ENCODE peak calls at places on chromosomes 1 and 21, in ten cellular contexts. One of them, this sample, is unnamed.
A peak's percentile ranks its signal among the peaks of the same experiment; 100 is the strongest.

GRCh38 chr1:19762175-19762779 is 37.4 kb downstream of the TMCO4 start:
- DNase-seq in endodermal cell: peak; percentile 88
- DNase-seq in fibroblast of mammary gland: peak; percentile 36
- DNase-seq in pancreas: peak; percentile 74
- DNase-seq in hepatocyte: peak; percentile 30
- DNase-seq in CD4-positive, CD25-positive, alpha-beta regulatory T cell: peak; percentile 10
- DNase-seq in esophagus squamous epithelium: no peak
- DNase-seq in dorsolateral prefrontal cortex: no peak
- DNase-seq in cardiac fibroblast: peak; percentile 36
- DNase-seq in lower leg skin: no peak
- DNase-seq in this sample: peak; percentile 17

GRCh38 chr1:106325600-106325999 is 730.9 kb upstream of the PRMT6 start:
- DNase-seq in endodermal cell: peak; percentile 51
- DNase-seq in fibroblast of mammary gland: no peak
- DNase-seq in pancreas: no peak
- DNase-seq in hepatocyte: no peak
- DNase-seq in CD4-positive, CD25-positive, alpha-beta regulatory T cell: no peak
- DNase-seq in esophagus squamous epithelium: no peak
- DNase-seq in dorsolateral prefrontal cortex: no peak
- DNase-seq in cardiac fibroblast: no peak
- DNase-seq in lower leg skin: no peak
- DNase-seq in this sample: no peak

GRCh38 chr1:36204347-36204909 is 19.8 kb upstream of the THRAP3 start:
- DNase-seq in endodermal cell: no peak
- DNase-seq in fibroblast of mammary gland: no peak
- DNase-seq in pancreas: no peak
- DNase-seq in hepatocyte: peak; percentile 30
- DNase-seq in CD4-positive, CD25-positive, alpha-beta regulatory T cell: no peak
- DNase-seq in esophagus squamous epithelium: no peak
- DNase-seq in dorsolateral prefrontal cortex: no peak
- DNase-seq in cardiac fibroblast: no peak
- DNase-seq in lower leg skin: peak; percentile 43
- DNase-seq in this sample: peak; percentile 46

GRCh38 chr1:66788231-66788939 is 12.7 kb downstream of the INSL5 start:
- DNase-seq in endodermal cell: no peak
- DNase-seq in fibroblast of mammary gland: no peak
- DNase-seq in pancreas: no peak
- DNase-seq in hepatocyte: no peak
- DNase-seq in CD4-positive, CD25-positive, alpha-beta regulatory T cell: peak; percentile 8
- DNase-seq in esophagus squamous epithelium: no peak
- DNase-seq in dorsolateral prefrontal cortex: no peak
- DNase-seq in cardiac fibroblast: no peak
- DNase-seq in lower leg skin: no peak
- DNase-seq in this sample: no peak

GRCh38 chr1:35717911-35718476 is 690 bp downstream of the C1orf216 start:
- DNase-seq in endodermal cell: peak; percentile 77
- DNase-seq in fibroblast of mammary gland: peak; percentile 73
- DNase-seq in pancreas: no peak
- DNase-seq in hepatocyte: peak; percentile 36
- DNase-seq in CD4-positive, CD25-positive, alpha-beta regulatory T cell: no peak
- DNase-seq in esophagus squamous epithelium: no peak
- DNase-seq in dorsolateral prefrontal cortex: peak; percentile 85
- DNase-seq in cardiac fibroblast: peak; percentile 77
- DNase-seq in lower leg skin: peak; percentile 54
- DNase-seq in this sample: peak; percentile 66

GRCh38 chr1:54218883-54219687 is 19.1 kb downstream of the MRPL37 start:
- DNase-seq in endodermal cell: peak; percentile 73
- DNase-seq in fibroblast of mammary gland: no peak
- DNase-seq in pancreas: peak; percentile 62
- DNase-seq in hepatocyte: no peak
- DNase-seq in CD4-positive, CD25-positive, alpha-beta regulatory T cell: no peak
- DNase-seq in esophagus squamous epithelium: no peak
- DNase-seq in dorsolateral prefrontal cortex: no peak
- DNase-seq in cardiac fibroblast: no peak
- DNase-seq in lower leg skin: no peak
- DNase-seq in this sample: no peak

GRCh38 chr21:42010507-42011493 is 640 bp upstream of the ZBTB21 start:
- DNase-seq in endodermal cell: peak; percentile 60
- DNase-seq in fibroblast of mammary gland: no peak
- DNase-seq in pancreas: peak; percentile 90
- DNase-seq in hepatocyte: peak; percentile 58
- DNase-seq in CD4-positive, CD25-positive, alpha-beta regulatory T cell: peak; percentile 43
- DNase-seq in esophagus squamous epithelium: no peak
- DNase-seq in dorsolateral prefrontal cortex: no peak
- DNase-seq in cardiac fibroblast: no peak
- DNase-seq in lower leg skin: no peak
- DNase-seq in this sample: no peak

GRCh38 chr1:94101613-94101940 is 19.4 kb downstream of the ABCA4 start:
- DNase-seq in endodermal cell: no peak
- DNase-seq in fibroblast of mammary gland: no peak
- DNase-seq in pancreas: no peak
- DNase-seq in hepatocyte: peak; percentile 58
- DNase-seq in CD4-positive, CD25-positive, alpha-beta regulatory T cell: no peak
- DNase-seq in esophagus squamous epithelium: no peak
- DNase-seq in dorsolateral prefrontal cortex: no peak
- DNase-seq in cardiac fibroblast: no peak
- DNase-seq in lower leg skin: no peak
- DNase-seq in this sample: no peak

GRCh38 chr1:233140974-233141373 is 154.6 kb downstream of the PCNX2 start:
- DNase-seq in endodermal cell: no peak
- DNase-seq in fibroblast of mammary gland: peak; percentile 41
- DNase-seq in pancreas: no peak
- DNase-seq in hepatocyte: no peak
- DNase-seq in CD4-positive, CD25-positive, alpha-beta regulatory T cell: no peak
- DNase-seq in esophagus squamous epithelium: no peak
- DNase-seq in dorsolateral prefrontal cortex: no peak
- DNase-seq in cardiac fibroblast: peak; percentile 15
- DNase-seq in lower leg skin: no peak
- DNase-seq in this sample: no peak

GRCh38 chr1:153945131-153945794 is 1.3 kb downstream of the DENND4B start:
- DNase-seq in endodermal cell: no peak
- DNase-seq in fibroblast of mammary gland: peak; percentile 45
- DNase-seq in pancreas: no peak
- DNase-seq in hepatocyte: peak; percentile 39
- DNase-seq in CD4-positive, CD25-positive, alpha-beta regulatory T cell: peak; percentile 86
- DNase-seq in esophagus squamous epithelium: no peak
- DNase-seq in dorsolateral prefrontal cortex: no peak
- DNase-seq in cardiac fibroblast: peak; percentile 57
- DNase-seq in lower leg skin: no peak
- DNase-seq in this sample: no peak

GRCh38 chr21:30800605-30801004 is 12.5 kb downstream of the KRTAP8-1 start:
- DNase-seq in endodermal cell: no peak
- DNase-seq in fibroblast of mammary gland: no peak
- DNase-seq in pancreas: no peak
- DNase-seq in hepatocyte: no peak
- DNase-seq in CD4-positive, CD25-positive, alpha-beta regulatory T cell: no peak
- DNase-seq in esophagus squamous epithelium: no peak
- DNase-seq in dorsolateral prefrontal cortex: no peak
- DNase-seq in cardiac fibroblast: no peak
- DNase-seq in lower leg skin: no peak
- DNase-seq in this sample: no peak

GRCh38 chr1:81681570-81681969 is 119.2 kb upstream of the ADGRL2 start:
- DNase-seq in endodermal cell: no peak
- DNase-seq in fibroblast of mammary gland: peak; percentile 53
- DNase-seq in pancreas: no peak
- DNase-seq in hepatocyte: no peak
- DNase-seq in CD4-positive, CD25-positive, alpha-beta regulatory T cell: no peak
- DNase-seq in esophagus squamous epithelium: no peak
- DNase-seq in dorsolateral prefrontal cortex: no peak
- DNase-seq in cardiac fibroblast: peak; percentile 65
- DNase-seq in lower leg skin: no peak
- DNase-seq in this sample: no peak

GRCh38 chr1:116396769-116397168 is 23.7 kb downstream of the ATP1A1 start:
- DNase-seq in endodermal cell: no peak
- DNase-seq in fibroblast of mammary gland: no peak
- DNase-seq in pancreas: no peak
- DNase-seq in hepatocyte: no peak
- DNase-seq in CD4-positive, CD25-positive, alpha-beta regulatory T cell: no peak
- DNase-seq in esophagus squamous epithelium: no peak
- DNase-seq in dorsolateral prefrontal cortex: no peak
- DNase-seq in cardiac fibroblast: no peak
- DNase-seq in lower leg skin: no peak
- DNase-seq in this sample: no peak

GRCh38 chr1:20980051-20980450 is 192.9 kb upstream of the HP1BP3 start:
- DNase-seq in endodermal cell: no peak
- DNase-seq in fibroblast of mammary gland: no peak
- DNase-seq in pancreas: no peak
- DNase-seq in hepatocyte: no peak
- DNase-seq in CD4-positive, CD25-positive, alpha-beta regulatory T cell: no peak
- DNase-seq in esophagus squamous epithelium: no peak
- DNase-seq in dorsolateral prefrontal cortex: no peak
- DNase-seq in cardiac fibroblast: no peak
- DNase-seq in lower leg skin: no peak
- DNase-seq in this sample: no peak

DNA sequence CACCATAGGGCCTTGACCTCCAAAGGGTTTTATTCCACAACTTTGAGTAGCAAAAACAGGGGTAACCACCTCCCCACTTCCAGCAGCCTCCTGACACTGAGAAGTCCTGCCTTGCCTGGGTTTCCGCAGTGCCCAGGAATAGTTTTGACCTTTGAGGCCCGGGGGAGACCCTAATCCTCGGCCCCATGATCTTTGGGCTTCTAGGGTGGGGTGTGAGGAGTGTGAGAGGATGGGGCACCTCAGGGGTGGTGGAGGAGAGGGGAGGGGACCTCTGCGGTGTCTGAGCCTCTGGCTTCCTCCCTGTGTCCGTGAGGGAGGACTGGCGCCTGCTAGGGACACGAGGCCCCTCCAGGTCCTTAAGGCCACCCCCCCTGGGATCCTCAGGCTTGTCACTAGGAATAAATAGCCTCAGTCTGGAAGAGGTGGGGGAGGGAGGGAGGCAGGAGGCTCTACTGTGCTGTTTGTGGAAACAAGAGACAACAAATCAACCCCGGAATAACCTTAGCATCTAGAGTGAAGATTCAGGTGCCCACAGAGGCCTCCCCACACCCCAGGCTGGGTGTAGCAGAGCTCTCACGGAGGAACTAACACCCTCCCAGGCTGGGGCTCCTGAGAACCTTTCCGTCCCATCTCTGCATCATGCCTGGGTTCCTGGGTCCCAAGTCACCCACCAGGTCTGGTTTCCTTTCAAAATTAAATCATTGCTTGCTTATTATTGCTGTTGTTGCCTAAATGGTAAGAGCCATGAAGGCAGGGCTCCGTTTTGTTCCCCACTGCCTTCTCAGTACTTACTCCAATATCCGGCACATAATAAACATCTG is 904 bp upstream of the FHL3 start:
- DNase-seq in endodermal cell: no peak
- DNase-seq in fibroblast of mammary gland: no peak
- DNase-seq in pancreas: no peak
- DNase-seq in hepatocyte: no peak
- DNase-seq in CD4-positive, CD25-positive, alpha-beta regulatory T cell: no peak
- DNase-seq in esophagus squamous epithelium: no peak
- DNase-seq in dorsolateral prefrontal cortex: no peak
- DNase-seq in cardiac fibroblast: no peak
- DNase-seq in lower leg skin: no peak
- DNase-seq in this sample: no peak
- H3K4me3 ChIP-seq in endodermal cell: peak overlapping the region; percentile 68
- H3K4me3 ChIP-seq in fibroblast of mammary gland: no peak overlapping the region
- H3K4me3 ChIP-seq in pancreas: peak overlapping the region; percentile 52
- H3K4me3 ChIP-seq in hepatocyte: peak overlapping the region; percentile 85
- H3K4me3 ChIP-seq in CD4-positive, CD25-positive, alpha-beta regulatory T cell: no peak overlapping the region
- H3K4me3 ChIP-seq in esophagus squamous epithelium: peak overlapping the region; percentile 83
- H3K4me3 ChIP-seq in dorsolateral prefrontal cortex: no peak overlapping the region
- H3K4me3 ChIP-seq in cardiac fibroblast: peak overlapping the region; percentile 22
- H3K4me3 ChIP-seq in lower leg skin: no peak overlapping the region
- H3K4me3 ChIP-seq in this sample: peak overlapping the region; percentile 15

GRCh38 chr1:93042822-93043557 is 36.1 kb upstream of the MTF2 start:
- DNase-seq in endodermal cell: no peak
- DNase-seq in fibroblast of mammary gland: no peak
- DNase-seq in pancreas: no peak
- DNase-seq in hepatocyte: no peak
- DNase-seq in CD4-positive, CD25-positive, alpha-beta regulatory T cell: no peak
- DNase-seq in esophagus squamous epithelium: no peak
- DNase-seq in dorsolateral prefrontal cortex: no peak
- DNase-seq in cardiac fibroblast: no peak
- DNase-seq in lower leg skin: no peak
- DNase-seq in this sample: no peak
- H3K4me3 ChIP-seq in endodermal cell: no peak overlapping the region
- H3K4me3 ChIP-seq in fibroblast of mammary gland: no peak overlapping the region
- H3K4me3 ChIP-seq in pancreas: no peak overlapping the region
- H3K4me3 ChIP-seq in hepatocyte: no peak overlapping the region
- H3K4me3 ChIP-seq in CD4-positive, CD25-positive, alpha-beta regulatory T cell: peak overlapping the region; percentile 93
- H3K4me3 ChIP-seq in esophagus squamous epithelium: peak overlapping the region; percentile 18
- H3K4me3 ChIP-seq in dorsolateral prefrontal cortex: no peak overlapping the region
- H3K4me3 ChIP-seq in cardiac fibroblast: no peak overlapping the region
- H3K4me3 ChIP-seq in lower leg skin: no peak overlapping the region
- H3K4me3 ChIP-seq in this sample: peak overlapping the region; percentile 47

GRCh38 chr1:24957808-24958752 is 28.0 kb upstream of the RUNX3 start:
- DNase-seq in endodermal cell: no peak
- DNase-seq in fibroblast of mammary gland: no peak
- DNase-seq in pancreas: no peak
- DNase-seq in hepatocyte: no peak
- DNase-seq in CD4-positive, CD25-positive, alpha-beta regulatory T cell: no peak
- DNase-seq in esophagus squamous epithelium: no peak
- DNase-seq in dorsolateral prefrontal cortex: no peak
- DNase-seq in cardiac fibroblast: no peak
- DNase-seq in lower leg skin: no peak
- DNase-seq in this sample: no peak
- H3K4me3 ChIP-seq in endodermal cell: no peak overlapping the region
- H3K4me3 ChIP-seq in fibroblast of mammary gland: no peak overlapping the region
- H3K4me3 ChIP-seq in pancreas: no peak overlapping the region
- H3K4me3 ChIP-seq in hepatocyte: no peak overlapping the region
- H3K4me3 ChIP-seq in CD4-positive, CD25-positive, alpha-beta regulatory T cell: no peak overlapping the region
- H3K4me3 ChIP-seq in esophagus squamous epithelium: no peak overlapping the region
- H3K4me3 ChIP-seq in dorsolateral prefrontal cortex: no peak overlapping the region
- H3K4me3 ChIP-seq in cardiac fibroblast: no peak overlapping the region
- H3K4me3 ChIP-seq in lower leg skin: no peak overlapping the region
- H3K4me3 ChIP-seq in this sample: no peak overlapping the region

GRCh38 chr21:36981977-36982700 is 15.7 kb upstream of the HLCS start:
- DNase-seq in endodermal cell: no peak
- DNase-seq in fibroblast of mammary gland: no peak
- DNase-seq in pancreas: no peak
- DNase-seq in hepatocyte: no peak
- DNase-seq in CD4-positive, CD25-positive, alpha-beta regulatory T cell: no peak
- DNase-seq in esophagus squamous epithelium: no peak
- DNase-seq in dorsolateral prefrontal cortex: no peak
- DNase-seq in cardiac fibroblast: no peak
- DNase-seq in lower leg skin: no peak
- DNase-seq in this sample: no peak

GRCh38 chr21:36980280-36981048 is 14.0 kb upstream of the HLCS start:
- DNase-seq in endodermal cell: peak; percentile 83
- DNase-seq in fibroblast of mammary gland: peak; percentile 27
- DNase-seq in pancreas: peak; percentile 87
- DNase-seq in hepatocyte: peak; percentile 45
- DNase-seq in CD4-positive, CD25-positive, alpha-beta regulatory T cell: no peak
- DNase-seq in esophagus squamous epithelium: no peak
- DNase-seq in dorsolateral prefrontal cortex: no peak
- DNase-seq in cardiac fibroblast: peak; percentile 45
- DNase-seq in lower leg skin: no peak
- DNase-seq in this sample: no peak

GRCh38 chr21:36976228-36976627 is 9.8 kb upstream of the HLCS start:
- DNase-seq in endodermal cell: no peak
- DNase-seq in fibroblast of mammary gland: no peak
- DNase-seq in pancreas: no peak
- DNase-seq in hepatocyte: no peak
- DNase-seq in CD4-positive, CD25-positive, alpha-beta regulatory T cell: no peak
- DNase-seq in esophagus squamous epithelium: no peak
- DNase-seq in dorsolateral prefrontal cortex: no peak
- DNase-seq in cardiac fibroblast: no peak
- DNase-seq in lower leg skin: no peak
- DNase-seq in this sample: no peak

GRCh38 chr21:36976882-36977651 is 10.6 kb upstream of the HLCS start:
- DNase-seq in endodermal cell: peak; percentile 71
- DNase-seq in fibroblast of mammary gland: peak; percentile 82
- DNase-seq in pancreas: no peak
- DNase-seq in hepatocyte: peak; percentile 80
- DNase-seq in CD4-positive, CD25-positive, alpha-beta regulatory T cell: peak; percentile 50
- DNase-seq in esophagus squamous epithelium: no peak
- DNase-seq in dorsolateral prefrontal cortex: no peak
- DNase-seq in cardiac fibroblast: peak; percentile 87
- DNase-seq in lower leg skin: peak; percentile 33
- DNase-seq in this sample: peak; percentile 26

GRCh38 chr21:36981049-36981391 is 14.6 kb upstream of the HLCS start:
- DNase-seq in endodermal cell: no peak
- DNase-seq in fibroblast of mammary gland: no peak
- DNase-seq in pancreas: no peak
- DNase-seq in hepatocyte: no peak
- DNase-seq in CD4-positive, CD25-positive, alpha-beta regulatory T cell: no peak
- DNase-seq in esophagus squamous epithelium: no peak
- DNase-seq in dorsolateral prefrontal cortex: no peak
- DNase-seq in cardiac fibroblast: no peak
- DNase-seq in lower leg skin: no peak
- DNase-seq in this sample: no peak
- H3K4me3 ChIP-seq in endodermal cell: peak overlapping the region; percentile 69
- H3K4me3 ChIP-seq in fibroblast of mammary gland: peak overlapping the region; percentile 40
- H3K4me3 ChIP-seq in pancreas: peak overlapping the region; percentile 51
- H3K4me3 ChIP-seq in hepatocyte: no peak overlapping the region
- H3K4me3 ChIP-seq in CD4-positive, CD25-positive, alpha-beta regulatory T cell: no peak overlapping the region
- H3K4me3 ChIP-seq in esophagus squamous epithelium: peak overlapping the region; percentile 57
- H3K4me3 ChIP-seq in dorsolateral prefrontal cortex: peak overlapping the region; percentile 66
- H3K4me3 ChIP-seq in cardiac fibroblast: no peak overlapping the region
- H3K4me3 ChIP-seq in lower leg skin: no peak overlapping the region
- H3K4me3 ChIP-seq in this sample: no peak overlapping the region

This sample was measured in MG63.